ENCODE peak calls at places on chromosomes 11 and 22, in ten cellular contexts. N, A, J, R, E, B, G, T, U and C are unnamed samples.

GRCh38 chr11:16909375-16910035 is 104.7 kb downstream of the PLEKHA7 start:
- DNase-seq in N (no peak), A (no peak), J (no peak), R (no peak), E (no peak), B (no peak), G (no peak), T (no peak), U (no peak), C (no peak)

GRCh38 chr11:121892131-121892681 is 223.8 kb downstream of the BLID start:
- DNase-seq in N (peak), A (no peak), J (peak), R (no peak), E (no peak), B (peak), G (peak), T (peak), U (no peak), C (peak)

GRCh38 chr22:49266561-49267519 is 560.8 kb downstream of the BRD1 start:
- DNase-seq in N (no peak), A (no peak), J (no peak), R (no peak), E (no peak), B (no peak), G (no peak), T (no peak), U (no peak), C (no peak)

GRCh38 chr22:35600466-35600865 is 16.7 kb downstream of the MB start:
- DNase-seq in N (no peak), A (peak), J (no peak), R (no peak), E (no peak), B (no peak), G (no peak), T (no peak), U (no peak), C (no peak)

GRCh38 chr11:72321381-72321996 is 77.5 kb upstream of the PHOX2A start:
- DNase-seq in N (peak), A (no peak), J (peak), R (no peak), E (no peak), B (peak), G (peak), T (peak), U (no peak), C (peak)

GRCh38 chr11:114180301-114181055 is 115.7 kb upstream of the NNMT start:
- DNase-seq in N (peak), A (peak), J (peak), R (no peak), E (no peak), B (no peak), G (no peak), T (peak), U (peak), C (no peak)

GRCh38 chr22:47221840-47222615 is 459.6 kb downstream of the TBC1D22A start:
- DNase-seq in N (no peak), A (no peak), J (no peak), R (no peak), E (no peak), B (no peak), G (no peak), T (no peak), U (no peak), C (no peak)

GRCh38 chr11:73225001-73225686 is 7.1 kb downstream of the P2RY2 start:
- DNase-seq in N (no peak), A (peak), J (no peak), R (no peak), E (no peak), B (no peak), G (no peak), T (no peak), U (no peak), C (no peak)

GRCh38 chr11:33377852-33378385 is 120.7 kb downstream of the HIPK3 start:
- DNase-seq in N (peak), A (no peak), J (no peak), R (no peak), E (no peak), B (peak), G (no peak), T (peak), U (no peak), C (peak)

GRCh38 chr11:128588086-128588485 is 728 bp upstream of the ETS1 start:
- DNase-seq in N (no peak), A (no peak), J (no peak), R (no peak), E (no peak), B (no peak), G (no peak), T (no peak), U (no peak), C (no peak)

GRCh38 chr11:130278151-130278550 is 36.6 kb downstream of the ZBTB44 start:
- DNase-seq in N (no peak), A (no peak), J (no peak), R (no peak), E (no peak), B (no peak), G (no peak), T (no peak), U (no peak), C (no peak)

GRCh38 chr11:73838443-73839122 is 38.1 kb downstream of the COA4 start:
- DNase-seq in N (peak), A (no peak), J (no peak), R (no peak), E (no peak), B (peak), G (peak), T (peak), U (no peak), C (peak)

GRCh38 chr11:113884361-113884836 is 9.0 kb upstream of the USP28 start:
- DNase-seq in N (peak), A (no peak), J (peak), R (no peak), E (no peak), B (peak), G (peak), T (peak), U (no peak), C (peak)

GRCh38 chr11:102408339-102408738 is 44.2 kb downstream of the TMEM123 start:
- DNase-seq in N (no peak), A (no peak), J (no peak), R (no peak), E (no peak), B (no peak), G (no peak), T (no peak), U (no peak), C (no peak)
- H3K4me3 ChIP-seq in N (no peak), A (no peak), J (no peak), R (no peak), E (no peak), B (no peak), G (no peak), T (no peak), U (no peak), C (no peak)

GRCh38 chr11:106331163-106331562 is 253.7 kb downstream of the AASDHPPT start:
- DNase-seq in N (no peak), A (no peak), J (peak), R (no peak), E (no peak), B (peak), G (no peak), T (no peak), U (no peak), C (peak)

GRCh38 chr11:106327134-106327533 is 249.7 kb downstream of the AASDHPPT start:
- DNase-seq in N (no peak), A (no peak), J (no peak), R (no peak), E (no peak), B (no peak), G (no peak), T (no peak), U (no peak), C (no peak)

GRCh38 chr11:106326087-106326486 is 248.6 kb downstream of the AASDHPPT start:
- DNase-seq in N (no peak), A (no peak), J (no peak), R (no peak), E (no peak), B (no peak), G (no peak), T (no peak), U (no peak), C (no peak)

GRCh38 chr11:106333678-106334077 is 256.2 kb downstream of the AASDHPPT start:
- DNase-seq in N (no peak), A (no peak), J (no peak), R (no peak), E (no peak), B (no peak), G (no peak), T (no peak), U (no peak), C (no peak)

GRCh38 chr11:106329273-106330018 is 252.0 kb downstream of the AASDHPPT start:
- DNase-seq in N (peak), A (no peak), J (no peak), R (no peak), E (no peak), B (no peak), G (no peak), T (no peak), U (no peak), C (no peak)
- TF ChIP-seq CTCF in N (peak), A (no peak), J (no peak), R (no peak), E (no peak), B (peak), G (peak), T (peak), U (no peak), C (peak)

GRCh38 chr11:61973603-61974162 is 6.2 kb upstream of the FTH1 start:
- DNase-seq in N (no peak), A (no peak), J (peak), R (no peak), E (no peak), B (peak), G (no peak), T (no peak), U (no peak), C (no peak)
- H3K4me3 ChIP-seq in N (no peak), A (no peak), J (no peak), R (no peak), E (no peak), B (no peak), G (no peak), T (no peak), U (no peak), C (no peak)

DNA sequence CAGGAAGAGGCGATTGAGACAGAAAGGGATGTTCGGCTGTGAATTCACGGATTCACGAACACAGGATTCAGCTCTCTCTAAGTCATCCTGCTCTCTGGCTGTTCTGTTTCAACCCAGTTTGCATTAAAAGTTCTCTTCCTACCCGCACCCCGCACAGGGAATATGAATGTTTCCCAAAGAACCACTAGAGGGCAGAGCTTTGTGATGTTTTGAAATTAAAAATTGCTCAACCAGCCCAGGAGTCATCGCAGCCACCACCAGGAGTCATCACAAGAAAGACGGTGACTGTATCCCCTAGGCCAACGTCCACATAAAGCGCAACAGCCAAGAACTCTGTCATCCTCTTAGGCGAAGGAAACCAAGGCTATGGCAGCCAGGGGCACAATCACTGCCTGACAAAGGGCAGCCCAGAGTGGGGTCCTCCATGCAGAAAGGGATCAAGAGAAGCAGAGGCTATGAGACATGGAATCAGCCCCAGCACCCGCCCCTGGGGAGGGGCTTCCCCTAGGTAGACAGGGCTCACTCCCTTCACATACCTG is 122.4 kb downstream of the WT1 start:
- DNase-seq in N (peak), A (no peak), J (peak), R (no peak), E (no peak), B (peak), G (peak), T (peak), U (no peak), C (peak)
- TF ChIP-seq CTCF in N (peak), A (peak), J (peak), R (peak), E (peak), B (peak), G (peak), T (peak), U (peak), C (peak)

DNA sequence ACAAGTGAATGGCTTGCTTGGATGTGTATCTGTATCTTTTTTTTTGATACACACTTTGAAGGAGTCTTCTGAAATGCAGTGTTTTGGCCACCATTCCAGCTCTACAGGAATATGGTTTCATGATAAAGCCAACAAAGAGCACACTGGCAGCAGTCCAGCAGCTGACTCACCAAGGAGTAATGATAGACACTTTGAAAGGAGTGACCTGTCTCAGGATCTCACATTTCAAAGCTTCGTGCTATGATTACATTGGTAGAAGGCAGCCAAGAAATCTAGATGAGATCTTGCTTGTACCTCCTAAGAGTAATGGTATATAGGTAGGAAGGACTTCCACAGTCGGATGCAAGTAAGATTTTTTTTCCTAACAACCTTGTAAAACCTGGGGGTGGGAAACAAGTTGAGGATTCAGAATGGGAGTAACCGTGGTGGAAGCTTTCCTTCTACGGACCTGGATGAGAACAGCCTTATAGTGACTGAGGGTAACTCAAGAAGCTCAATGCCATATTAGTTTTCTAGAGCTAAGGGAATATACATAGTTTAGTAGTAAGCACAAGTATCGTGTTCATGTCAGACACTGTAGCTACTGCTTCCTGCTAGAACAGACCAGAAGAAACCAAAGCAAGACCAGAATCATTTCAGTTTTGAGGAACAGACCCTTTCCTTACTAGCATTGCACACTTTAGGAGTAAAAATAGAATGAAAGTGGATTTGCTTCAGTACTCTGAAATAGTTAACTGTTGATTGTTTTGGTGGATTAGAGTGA is 25.0 kb downstream of the MTMR3 start:
- DNase-seq in N (peak), A (peak), J (peak), R (peak), E (peak), B (peak), G (peak), T (peak), U (peak), C (peak)
- H3K4me3 ChIP-seq in N (no peak), A (no peak), J (no peak), R (no peak), E (no peak), B (no peak), G (no peak), T (no peak), U (no peak), C (no peak)